ENCODE peak calls at places on chromosomes 2 and 18, in five cellular contexts. N is AG08396; Q is CD8-positive, alpha-beta memory T cell; H is activated CD4-positive, CD25-positive, alpha-beta regulatory T cell; Y is lower leg skin. S is an unnamed sample.

GRCh38 chr2:136029149-136029548 is 43.7 kb upstream of the DARS1 start:
- DNase-seq in H (no peak), N (no peak), Q (no peak), Y (no peak), S (no peak)

GRCh38 chr2:14303366-14304115 is 329.0 kb upstream of the LRATD1 start:
- DNase-seq in N (no peak), Y (no peak), H (no peak), Q (no peak), S (no peak)

GRCh38 chr18:8895341-8895740 is 190.0 kb downstream of the MTCL1 start:
- DNase-seq in Y (no peak), Q (no peak), H (no peak), N (no peak), S (no peak)

GRCh38 chr2:205868773-205869333 is 186.6 kb downstream of the NRP2 start:
- DNase-seq in N (peak), H (no peak), Q (no peak), Y (peak), S (no peak)

GRCh38 chr2:112891333-112891950 is 19.5 kb upstream of the IL37 start:
- DNase-seq in H (no peak), Q (no peak), Y (no peak), N (no peak), S (no peak)

GRCh38 chr2:27906074-27906473 is 15.5 kb downstream of the BABAM2 start:
- DNase-seq in N (no peak), H (no peak), Y (no peak), Q (no peak), S (no peak)

GRCh38 chr2:32745191-32745590 is 117.3 kb downstream of the TTC27 start:
- DNase-seq in Q (no peak), N (peak), H (no peak), Y (no peak), S (no peak)

GRCh38 chr2:6103372-6103771 is 411.2 kb downstream of the SOX11 start:
- DNase-seq in Y (no peak), N (no peak), Q (no peak), H (no peak), S (no peak)

GRCh38 chr2:11578986-11579774 is 45.3 kb downstream of the GREB1 start:
- DNase-seq in Q (no peak), H (no peak), N (no peak), Y (no peak), S (no peak)

GRCh38 chr18:59918320-59918755 is 18.5 kb downstream of the PMAIP1 start:
- DNase-seq in Y (no peak), N (peak), H (no peak), Q (no peak), S (no peak)

GRCh38 chr2:178265851-178266250 is 71.5 kb downstream of the OSBPL6 start:
- DNase-seq in H (no peak), Q (no peak), Y (no peak), N (no peak), S (no peak)

GRCh38 chr2:45944075-45944474 is 292.6 kb downstream of the PRKCE start:
- DNase-seq in Y (no peak), Q (no peak), H (no peak), N (no peak), S (no peak)

GRCh38 chr2:188701836-188702235 is 272.3 kb upstream of the COL3A1 start:
- DNase-seq in Y (no peak), N (no peak), Q (no peak), H (no peak), S (no peak)

GRCh38 chr2:161044937-161045336 is 115.3 kb upstream of the TANK start:
- DNase-seq in N (no peak), Y (no peak), Q (no peak), H (no peak), S (no peak)

GRCh38 chr2:158753561-158754302 is 41.4 kb upstream of the DAPL1 start:
- DNase-seq in Q (no peak), Y (no peak), H (no peak), N (peak), S (peak)

GRCh38 chr2:587371-587960 is 89.7 kb downstream of the TMEM18 start:
- DNase-seq in N (no peak), Q (no peak), Y (peak), H (no peak), S (no peak)

S was measured in lung.